ENCODE peak calls at places on chromosomes 13 and 19, in seven cellular contexts. One of them, this sample, is unnamed.

GRCh38 chr13:30908416-30908980 is 2.4 kb downstream of the MEDAG start:
- DNase-seq in choroid plexus epithelial cell: peak
- DNase-seq in activated CD8-positive, alpha-beta T cell treated with anti-CD3 and anti-CD28 coated beads for 36 hours: no peak
- DNase-seq in CD14-positive monocyte: no peak
- DNase-seq in glutamatergic neuron: no peak
- DNase-seq in fibroblast of mammary gland: peak
- DNase-seq in fibroblast of lung: peak
- DNase-seq in this sample: peak

GRCh38 chr19:46349311-46349993 is 2.6 kb downstream of the PPP5C start:
- DNase-seq in choroid plexus epithelial cell: no peak
- DNase-seq in activated CD8-positive, alpha-beta T cell treated with anti-CD3 and anti-CD28 coated beads for 36 hours: no peak
- DNase-seq in CD14-positive monocyte: no peak
- DNase-seq in glutamatergic neuron: no peak
- DNase-seq in fibroblast of mammary gland: no peak
- DNase-seq in fibroblast of lung: no peak
- DNase-seq in this sample: no peak

GRCh38 chr13:42594577-42595571 is 20.9 kb downstream of the TNFSF11 start:
- DNase-seq in choroid plexus epithelial cell: peak
- DNase-seq in activated CD8-positive, alpha-beta T cell treated with anti-CD3 and anti-CD28 coated beads for 36 hours: peak
- DNase-seq in CD14-positive monocyte: no peak
- DNase-seq in glutamatergic neuron: peak
- DNase-seq in fibroblast of mammary gland: peak
- DNase-seq in fibroblast of lung: peak
- DNase-seq in this sample: peak

GRCh38 chr19:45276284-45276687 is 25.2 kb downstream of the MARK4 start:
- DNase-seq in choroid plexus epithelial cell: peak
- DNase-seq in activated CD8-positive, alpha-beta T cell treated with anti-CD3 and anti-CD28 coated beads for 36 hours: no peak
- DNase-seq in CD14-positive monocyte: no peak
- DNase-seq in glutamatergic neuron: peak
- DNase-seq in fibroblast of mammary gland: no peak
- DNase-seq in fibroblast of lung: no peak
- DNase-seq in this sample: no peak

GRCh38 chr13:105773887-105774538 is 761.4 kb downstream of the EFNB2 start:
- DNase-seq in choroid plexus epithelial cell: peak
- DNase-seq in activated CD8-positive, alpha-beta T cell treated with anti-CD3 and anti-CD28 coated beads for 36 hours: no peak
- DNase-seq in CD14-positive monocyte: no peak
- DNase-seq in glutamatergic neuron: no peak
- DNase-seq in fibroblast of mammary gland: peak
- DNase-seq in fibroblast of lung: peak
- DNase-seq in this sample: no peak

GRCh38 chr13:43977911-43978310 is 98.2 kb downstream of the LACC1 start:
- DNase-seq in choroid plexus epithelial cell: no peak
- DNase-seq in activated CD8-positive, alpha-beta T cell treated with anti-CD3 and anti-CD28 coated beads for 36 hours: no peak
- DNase-seq in CD14-positive monocyte: no peak
- DNase-seq in glutamatergic neuron: no peak
- DNase-seq in fibroblast of mammary gland: peak
- DNase-seq in fibroblast of lung: no peak
- DNase-seq in this sample: no peak

GRCh38 chr13:59755647-59756290 is 408.0 kb downstream of the DIAPH3 start:
- DNase-seq in choroid plexus epithelial cell: no peak
- DNase-seq in activated CD8-positive, alpha-beta T cell treated with anti-CD3 and anti-CD28 coated beads for 36 hours: no peak
- DNase-seq in CD14-positive monocyte: no peak
- DNase-seq in glutamatergic neuron: no peak
- DNase-seq in fibroblast of mammary gland: no peak
- DNase-seq in fibroblast of lung: no peak
- DNase-seq in this sample: no peak

GRCh38 chr13:25738342-25738771 is 313.5 kb downstream of the SHISA2 start:
- DNase-seq in choroid plexus epithelial cell: peak
- DNase-seq in activated CD8-positive, alpha-beta T cell treated with anti-CD3 and anti-CD28 coated beads for 36 hours: no peak
- DNase-seq in CD14-positive monocyte: no peak
- DNase-seq in glutamatergic neuron: no peak
- DNase-seq in fibroblast of mammary gland: no peak
- DNase-seq in fibroblast of lung: peak
- DNase-seq in this sample: no peak

GRCh38 chr19:53432088-53432661 is 391 bp downstream of the ZNF761 start:
- DNase-seq in choroid plexus epithelial cell: peak
- DNase-seq in activated CD8-positive, alpha-beta T cell treated with anti-CD3 and anti-CD28 coated beads for 36 hours: peak
- DNase-seq in CD14-positive monocyte: no peak
- DNase-seq in glutamatergic neuron: peak
- DNase-seq in fibroblast of mammary gland: peak
- DNase-seq in fibroblast of lung: peak
- DNase-seq in this sample: no peak

GRCh38 chr13:80338781-80339577 is 1.9 kb downstream of the SPRY2 start:
- DNase-seq in choroid plexus epithelial cell: peak
- DNase-seq in activated CD8-positive, alpha-beta T cell treated with anti-CD3 and anti-CD28 coated beads for 36 hours: peak
- DNase-seq in CD14-positive monocyte: no peak
- DNase-seq in glutamatergic neuron: peak
- DNase-seq in fibroblast of mammary gland: peak
- DNase-seq in fibroblast of lung: peak
- DNase-seq in this sample: peak

GRCh38 chr13:94416454-94417080 is 62.9 kb downstream of the DCT start:
- DNase-seq in choroid plexus epithelial cell: peak
- DNase-seq in activated CD8-positive, alpha-beta T cell treated with anti-CD3 and anti-CD28 coated beads for 36 hours: no peak
- DNase-seq in CD14-positive monocyte: no peak
- DNase-seq in glutamatergic neuron: peak
- DNase-seq in fibroblast of mammary gland: peak
- DNase-seq in fibroblast of lung: peak
- DNase-seq in this sample: no peak

GRCh38 chr13:92187378-92187989 is 789.1 kb downstream of the GPC5 start:
- DNase-seq in choroid plexus epithelial cell: peak
- DNase-seq in activated CD8-positive, alpha-beta T cell treated with anti-CD3 and anti-CD28 coated beads for 36 hours: peak
- DNase-seq in CD14-positive monocyte: no peak
- DNase-seq in glutamatergic neuron: no peak
- DNase-seq in fibroblast of mammary gland: peak
- DNase-seq in fibroblast of lung: peak
- DNase-seq in this sample: no peak

GRCh38 chr19:40193587-40193849 is 2.3 kb downstream of the MAP3K10 start:
- DNase-seq in choroid plexus epithelial cell: peak
- DNase-seq in activated CD8-positive, alpha-beta T cell treated with anti-CD3 and anti-CD28 coated beads for 36 hours: no peak
- DNase-seq in CD14-positive monocyte: no peak
- DNase-seq in glutamatergic neuron: no peak
- DNase-seq in fibroblast of mammary gland: no peak
- DNase-seq in fibroblast of lung: peak
- DNase-seq in this sample: no peak

GRCh38 chr13:39567569-39567968 is 35.4 kb downstream of the LHFPL6 start:
- DNase-seq in choroid plexus epithelial cell: no peak
- DNase-seq in activated CD8-positive, alpha-beta T cell treated with anti-CD3 and anti-CD28 coated beads for 36 hours: no peak
- DNase-seq in CD14-positive monocyte: no peak
- DNase-seq in glutamatergic neuron: no peak
- DNase-seq in fibroblast of mammary gland: no peak
- DNase-seq in fibroblast of lung: no peak
- DNase-seq in this sample: no peak

GRCh38 chr13:87208636-87209035 is 462.5 kb upstream of the SLITRK5 start:
- DNase-seq in choroid plexus epithelial cell: no peak
- DNase-seq in activated CD8-positive, alpha-beta T cell treated with anti-CD3 and anti-CD28 coated beads for 36 hours: no peak
- DNase-seq in CD14-positive monocyte: no peak
- DNase-seq in glutamatergic neuron: no peak
- DNase-seq in fibroblast of mammary gland: no peak
- DNase-seq in fibroblast of lung: no peak
- DNase-seq in this sample: no peak

GRCh38 chr13:98970293-98970692 is 7.6 kb downstream of the DOCK9 start:
- DNase-seq in choroid plexus epithelial cell: no peak
- DNase-seq in activated CD8-positive, alpha-beta T cell treated with anti-CD3 and anti-CD28 coated beads for 36 hours: no peak
- DNase-seq in CD14-positive monocyte: no peak
- DNase-seq in glutamatergic neuron: no peak
- DNase-seq in fibroblast of mammary gland: no peak
- DNase-seq in fibroblast of lung: no peak
- DNase-seq in this sample: no peak

GRCh38 chr13:99085846-99086148 is 107.9 kb upstream of the DOCK9 start:
- DNase-seq in choroid plexus epithelial cell: no peak
- DNase-seq in activated CD8-positive, alpha-beta T cell treated with anti-CD3 and anti-CD28 coated beads for 36 hours: no peak
- DNase-seq in CD14-positive monocyte: no peak
- DNase-seq in glutamatergic neuron: no peak
- DNase-seq in fibroblast of mammary gland: no peak
- DNase-seq in fibroblast of lung: no peak
- DNase-seq in this sample: no peak

GRCh38 chr13:47671762-47672161 is 329.3 kb downstream of the SUCLA2 start:
- DNase-seq in choroid plexus epithelial cell: no peak
- DNase-seq in activated CD8-positive, alpha-beta T cell treated with anti-CD3 and anti-CD28 coated beads for 36 hours: no peak
- DNase-seq in CD14-positive monocyte: no peak
- DNase-seq in glutamatergic neuron: no peak
- DNase-seq in fibroblast of mammary gland: no peak
- DNase-seq in fibroblast of lung: no peak
- DNase-seq in this sample: no peak

GRCh38 chr19:4059931-4060620 is 6.6 kb downstream of the ZBTB7A start:
- DNase-seq in choroid plexus epithelial cell: no peak
- DNase-seq in activated CD8-positive, alpha-beta T cell treated with anti-CD3 and anti-CD28 coated beads for 36 hours: peak
- DNase-seq in CD14-positive monocyte: peak
- DNase-seq in glutamatergic neuron: peak
- DNase-seq in fibroblast of mammary gland: peak
- DNase-seq in fibroblast of lung: no peak
- DNase-seq in this sample: no peak

DNA sequence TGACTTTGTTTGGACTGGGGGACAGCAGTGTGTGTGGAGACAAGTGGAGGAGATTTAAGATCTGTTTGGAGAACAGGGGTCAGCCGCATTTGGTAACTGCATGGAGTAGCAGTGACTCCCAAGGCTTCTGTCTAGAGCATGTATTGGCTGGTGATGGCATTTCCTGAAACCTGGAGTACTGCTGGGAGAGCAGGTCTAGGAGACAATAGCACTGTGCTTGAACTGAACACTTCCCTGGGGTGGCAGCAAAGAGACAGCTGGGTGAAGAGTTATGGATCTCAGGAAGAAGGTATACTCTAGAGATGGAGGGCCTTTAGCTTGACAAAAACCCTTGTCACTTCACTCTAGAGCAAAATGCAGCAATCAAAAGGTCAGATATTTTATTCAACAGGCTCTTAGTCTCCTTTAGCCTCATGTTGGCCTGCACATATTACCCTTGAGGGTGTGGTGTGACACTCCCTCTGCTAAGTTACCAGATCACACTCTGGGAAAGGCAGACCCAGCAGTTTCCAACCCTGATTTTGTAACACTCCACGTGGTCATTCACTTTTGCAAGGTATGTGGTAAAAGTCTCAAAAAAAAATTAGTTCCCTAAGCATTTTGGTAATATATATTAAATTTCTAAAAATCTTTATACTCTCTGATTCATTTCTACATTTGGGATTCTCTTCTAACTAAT is 70.2 kb downstream of the DHRS12 start:
- DNase-seq in choroid plexus epithelial cell: no peak
- DNase-seq in activated CD8-positive, alpha-beta T cell treated with anti-CD3 and anti-CD28 coated beads for 36 hours: no peak
- DNase-seq in CD14-positive monocyte: no peak
- DNase-seq in glutamatergic neuron: no peak
- DNase-seq in fibroblast of mammary gland: no peak
- DNase-seq in fibroblast of lung: no peak
- DNase-seq in this sample: no peak
- TF ChIP-seq CTCF in choroid plexus epithelial cell: peak
- TF ChIP-seq CTCF in activated CD8-positive, alpha-beta T cell treated with anti-CD3 and anti-CD28 coated beads for 36 hours: no peak
- TF ChIP-seq CTCF in CD14-positive monocyte: no peak
- TF ChIP-seq CTCF in glutamatergic neuron: no peak
- TF ChIP-seq CTCF in fibroblast of mammary gland: no peak
- TF ChIP-seq CTCF in fibroblast of lung: no peak
- TF ChIP-seq CTCF in this sample: no peak

GRCh38 chr13:49246850-49247721 is 639 bp upstream of the CDADC1 start:
- DNase-seq in choroid plexus epithelial cell: peak
- DNase-seq in activated CD8-positive, alpha-beta T cell treated with anti-CD3 and anti-CD28 coated beads for 36 hours: no peak
- DNase-seq in CD14-positive monocyte: peak
- DNase-seq in glutamatergic neuron: no peak
- DNase-seq in fibroblast of mammary gland: no peak
- DNase-seq in fibroblast of lung: no peak
- DNase-seq in this sample: no peak

GRCh38 chr13:49253310-49253709 is 5.6 kb downstream of the CDADC1 start:
- DNase-seq in choroid plexus epithelial cell: no peak
- DNase-seq in activated CD8-positive, alpha-beta T cell treated with anti-CD3 and anti-CD28 coated beads for 36 hours: no peak
- DNase-seq in CD14-positive monocyte: no peak
- DNase-seq in glutamatergic neuron: no peak
- DNase-seq in fibroblast of mammary gland: no peak
- DNase-seq in fibroblast of lung: no peak
- DNase-seq in this sample: no peak

GRCh38 chr13:49253997-49254396 is 6.3 kb downstream of the CDADC1 start:
- DNase-seq in choroid plexus epithelial cell: no peak
- DNase-seq in activated CD8-positive, alpha-beta T cell treated with anti-CD3 and anti-CD28 coated beads for 36 hours: no peak
- DNase-seq in CD14-positive monocyte: no peak
- DNase-seq in glutamatergic neuron: no peak
- DNase-seq in fibroblast of mammary gland: no peak
- DNase-seq in fibroblast of lung: no peak
- DNase-seq in this sample: no peak

GRCh38 chr13:49247722-49248432 is at the start of gene CDADC1:
- DNase-seq in choroid plexus epithelial cell: peak
- DNase-seq in activated CD8-positive, alpha-beta T cell treated with anti-CD3 and anti-CD28 coated beads for 36 hours: peak
- DNase-seq in CD14-positive monocyte: peak
- DNase-seq in glutamatergic neuron: peak
- DNase-seq in fibroblast of mammary gland: peak
- DNase-seq in fibroblast of lung: peak
- DNase-seq in this sample: peak

GRCh38 chr13:49248433-49249002 is 793 bp downstream of the CDADC1 start:
- DNase-seq in choroid plexus epithelial cell: peak
- DNase-seq in activated CD8-positive, alpha-beta T cell treated with anti-CD3 and anti-CD28 coated beads for 36 hours: peak
- DNase-seq in CD14-positive monocyte: no peak
- DNase-seq in glutamatergic neuron: no peak
- DNase-seq in fibroblast of mammary gland: peak
- DNase-seq in fibroblast of lung: peak
- DNase-seq in this sample: no peak
- TF ChIP-seq CTCF in choroid plexus epithelial cell: peak
- TF ChIP-seq CTCF in activated CD8-positive, alpha-beta T cell treated with anti-CD3 and anti-CD28 coated beads for 36 hours: no peak
- TF ChIP-seq CTCF in CD14-positive monocyte: no peak
- TF ChIP-seq CTCF in glutamatergic neuron: no peak
- TF ChIP-seq CTCF in fibroblast of mammary gland: peak
- TF ChIP-seq CTCF in fibroblast of lung: peak
- TF ChIP-seq CTCF in this sample: peak

DNA sequence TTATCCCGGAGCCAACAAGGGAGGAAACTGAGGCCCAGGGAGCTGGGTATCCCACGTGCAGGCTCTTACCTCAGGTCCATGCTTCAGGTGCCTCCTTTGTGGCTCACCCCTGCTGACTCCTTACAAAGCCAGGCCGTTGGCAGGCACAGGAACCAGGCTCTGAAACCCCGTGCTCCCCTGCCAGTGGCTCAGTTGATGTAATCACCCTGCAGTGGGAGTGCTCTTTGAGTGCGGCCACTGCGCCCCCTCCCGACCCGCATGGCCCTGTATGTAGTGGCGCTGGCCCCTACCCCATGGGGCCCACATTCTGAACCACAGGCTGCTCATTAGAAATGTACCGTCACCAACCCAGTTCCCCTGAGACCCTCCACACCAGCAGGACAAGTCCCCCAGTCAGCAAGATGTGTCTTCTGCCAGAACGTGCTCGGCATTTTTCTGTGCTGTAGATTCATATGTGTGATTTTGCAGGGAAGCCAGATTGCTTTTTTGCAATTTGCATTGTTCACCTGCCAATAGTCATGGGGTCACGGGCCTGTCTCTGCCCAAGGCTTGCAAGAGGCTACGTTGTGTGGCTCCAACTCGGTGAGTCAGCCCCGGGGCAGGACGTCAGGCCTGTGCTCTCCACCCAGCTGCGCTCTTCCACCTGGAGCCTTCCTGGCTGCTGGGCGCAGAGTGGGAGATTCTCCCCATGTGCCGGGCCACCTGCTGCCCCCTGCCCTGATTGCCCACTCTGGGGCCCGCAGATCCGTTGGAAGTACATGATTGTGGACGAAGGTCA is 60.3 kb downstream of the SMARCA4 start:
- DNase-seq in choroid plexus epithelial cell: no peak
- DNase-seq in activated CD8-positive, alpha-beta T cell treated with anti-CD3 and anti-CD28 coated beads for 36 hours: no peak
- DNase-seq in CD14-positive monocyte: no peak
- DNase-seq in glutamatergic neuron: no peak
- DNase-seq in fibroblast of mammary gland: peak
- DNase-seq in fibroblast of lung: no peak
- DNase-seq in this sample: no peak
- TF ChIP-seq CTCF in choroid plexus epithelial cell: no peak
- TF ChIP-seq CTCF in activated CD8-positive, alpha-beta T cell treated with anti-CD3 and anti-CD28 coated beads for 36 hours: no peak
- TF ChIP-seq CTCF in CD14-positive monocyte: no peak
- TF ChIP-seq CTCF in glutamatergic neuron: no peak
- TF ChIP-seq CTCF in fibroblast of mammary gland: no peak
- TF ChIP-seq CTCF in fibroblast of lung: no peak
- TF ChIP-seq CTCF in this sample: no peak

GRCh38 chr13:112466132-112467025 is 90.2 kb downstream of the SPACA7 start:
- DNase-seq in choroid plexus epithelial cell: no peak
- DNase-seq in activated CD8-positive, alpha-beta T cell treated with anti-CD3 and anti-CD28 coated beads for 36 hours: no peak
- DNase-seq in CD14-positive monocyte: no peak
- DNase-seq in glutamatergic neuron: no peak
- DNase-seq in fibroblast of mammary gland: no peak
- DNase-seq in fibroblast of lung: no peak
- DNase-seq in this sample: no peak
- TF ChIP-seq CTCF in choroid plexus epithelial cell: no peak
- TF ChIP-seq CTCF in activated CD8-positive, alpha-beta T cell treated with anti-CD3 and anti-CD28 coated beads for 36 hours: no peak
- TF ChIP-seq CTCF in CD14-positive monocyte: no peak
- TF ChIP-seq CTCF in glutamatergic neuron: no peak
- TF ChIP-seq CTCF in fibroblast of mammary gland: no peak
- TF ChIP-seq CTCF in fibroblast of lung: no peak
- TF ChIP-seq CTCF in this sample: no peak